ENCODE peak calls at places on chromosomes 5 and 9, in nine cellular contexts. One of them, this sample, is unnamed.

GRCh38 chr5:9947231-9947693 is 302.4 kb downstream of the ATPSCKMT start:
- DNase-seq in omental fat pad: no peak
- DNase-seq in NCI-H1436 treated with DMSO at 0.1 percent for 48 hours: no peak
- DNase-seq in KBM-7: no peak
- DNase-seq in pulmonary artery endothelial cell: peak
- DNase-seq in activated CD4-positive, alpha-beta T cell treated with anti-CD3 and anti-CD28 coated beads, Interleukin-2, amount 50 U/mL, for 1 hour: no peak
- DNase-seq in HFFc6: no peak
- DNase-seq in stimulated activated effector memory CD8-positive, alpha-beta T cell treated with anti-CD3 and anti-CD28 coated beads, Interleukin-12 subunit alpha, Interleukin-12 subunit beta, amount 100 ng/mL, for 72 hours: no peak
- DNase-seq in transverse colon: no peak
- DNase-seq in this sample: no peak

GRCh38 chr9:123753669-123754307 is 176.1 kb downstream of the DENND1A start:
- DNase-seq in omental fat pad: no peak
- DNase-seq in NCI-H1436 treated with DMSO at 0.1 percent for 48 hours: no peak
- DNase-seq in KBM-7: no peak
- DNase-seq in pulmonary artery endothelial cell: no peak
- DNase-seq in activated CD4-positive, alpha-beta T cell treated with anti-CD3 and anti-CD28 coated beads, Interleukin-2, amount 50 U/mL, for 1 hour: no peak
- DNase-seq in HFFc6: no peak
- DNase-seq in stimulated activated effector memory CD8-positive, alpha-beta T cell treated with anti-CD3 and anti-CD28 coated beads, Interleukin-12 subunit alpha, Interleukin-12 subunit beta, amount 100 ng/mL, for 72 hours: no peak
- DNase-seq in transverse colon: no peak
- DNase-seq in this sample: no peak

GRCh38 chr5:110865400-110866094 is 126.7 kb downstream of the SLC25A46 start:
- DNase-seq in omental fat pad: no peak
- DNase-seq in NCI-H1436 treated with DMSO at 0.1 percent for 48 hours: no peak
- DNase-seq in KBM-7: peak
- DNase-seq in pulmonary artery endothelial cell: no peak
- DNase-seq in activated CD4-positive, alpha-beta T cell treated with anti-CD3 and anti-CD28 coated beads, Interleukin-2, amount 50 U/mL, for 1 hour: no peak
- DNase-seq in HFFc6: peak
- DNase-seq in stimulated activated effector memory CD8-positive, alpha-beta T cell treated with anti-CD3 and anti-CD28 coated beads, Interleukin-12 subunit alpha, Interleukin-12 subunit beta, amount 100 ng/mL, for 72 hours: no peak
- DNase-seq in transverse colon: no peak
- DNase-seq in this sample: peak

GRCh38 chr9:93949694-93950449 is 5.3 kb downstream of the BARX1 start:
- DNase-seq in omental fat pad: no peak
- DNase-seq in NCI-H1436 treated with DMSO at 0.1 percent for 48 hours: no peak
- DNase-seq in KBM-7: peak
- DNase-seq in pulmonary artery endothelial cell: no peak
- DNase-seq in activated CD4-positive, alpha-beta T cell treated with anti-CD3 and anti-CD28 coated beads, Interleukin-2, amount 50 U/mL, for 1 hour: no peak
- DNase-seq in HFFc6: no peak
- DNase-seq in stimulated activated effector memory CD8-positive, alpha-beta T cell treated with anti-CD3 and anti-CD28 coated beads, Interleukin-12 subunit alpha, Interleukin-12 subunit beta, amount 100 ng/mL, for 72 hours: no peak
- DNase-seq in transverse colon: no peak
- DNase-seq in this sample: no peak

GRCh38 chr9:114237781-114238180 is 82.4 kb downstream of the COL27A1 start:
- DNase-seq in omental fat pad: no peak
- DNase-seq in NCI-H1436 treated with DMSO at 0.1 percent for 48 hours: no peak
- DNase-seq in KBM-7: no peak
- DNase-seq in pulmonary artery endothelial cell: no peak
- DNase-seq in activated CD4-positive, alpha-beta T cell treated with anti-CD3 and anti-CD28 coated beads, Interleukin-2, amount 50 U/mL, for 1 hour: no peak
- DNase-seq in HFFc6: no peak
- DNase-seq in stimulated activated effector memory CD8-positive, alpha-beta T cell treated with anti-CD3 and anti-CD28 coated beads, Interleukin-12 subunit alpha, Interleukin-12 subunit beta, amount 100 ng/mL, for 72 hours: no peak
- DNase-seq in transverse colon: no peak
- DNase-seq in this sample: no peak

GRCh38 chr5:43152946-43153345 is 32.2 kb downstream of the ZNF131 start:
- DNase-seq in omental fat pad: no peak
- DNase-seq in NCI-H1436 treated with DMSO at 0.1 percent for 48 hours: no peak
- DNase-seq in KBM-7: no peak
- DNase-seq in pulmonary artery endothelial cell: no peak
- DNase-seq in activated CD4-positive, alpha-beta T cell treated with anti-CD3 and anti-CD28 coated beads, Interleukin-2, amount 50 U/mL, for 1 hour: no peak
- DNase-seq in HFFc6: peak
- DNase-seq in stimulated activated effector memory CD8-positive, alpha-beta T cell treated with anti-CD3 and anti-CD28 coated beads, Interleukin-12 subunit alpha, Interleukin-12 subunit beta, amount 100 ng/mL, for 72 hours: no peak
- DNase-seq in transverse colon: no peak
- DNase-seq in this sample: no peak

GRCh38 chr5:91420879-91421278 is 37.8 kb upstream of the ARRDC3 start:
- DNase-seq in omental fat pad: no peak
- DNase-seq in NCI-H1436 treated with DMSO at 0.1 percent for 48 hours: no peak
- DNase-seq in KBM-7: peak
- DNase-seq in pulmonary artery endothelial cell: no peak
- DNase-seq in activated CD4-positive, alpha-beta T cell treated with anti-CD3 and anti-CD28 coated beads, Interleukin-2, amount 50 U/mL, for 1 hour: no peak
- DNase-seq in HFFc6: no peak
- DNase-seq in stimulated activated effector memory CD8-positive, alpha-beta T cell treated with anti-CD3 and anti-CD28 coated beads, Interleukin-12 subunit alpha, Interleukin-12 subunit beta, amount 100 ng/mL, for 72 hours: no peak
- DNase-seq in transverse colon: no peak
- DNase-seq in this sample: no peak

GRCh38 chr5:68187268-68188055 is 28.1 kb upstream of the PIK3R1 start:
- DNase-seq in omental fat pad: no peak
- DNase-seq in NCI-H1436 treated with DMSO at 0.1 percent for 48 hours: no peak
- DNase-seq in KBM-7: no peak
- DNase-seq in pulmonary artery endothelial cell: no peak
- DNase-seq in activated CD4-positive, alpha-beta T cell treated with anti-CD3 and anti-CD28 coated beads, Interleukin-2, amount 50 U/mL, for 1 hour: no peak
- DNase-seq in HFFc6: no peak
- DNase-seq in stimulated activated effector memory CD8-positive, alpha-beta T cell treated with anti-CD3 and anti-CD28 coated beads, Interleukin-12 subunit alpha, Interleukin-12 subunit beta, amount 100 ng/mL, for 72 hours: no peak
- DNase-seq in transverse colon: no peak
- DNase-seq in this sample: no peak

GRCh38 chr9:27475057-27475456 is 49.0 kb upstream of the IFNK start:
- DNase-seq in omental fat pad: no peak
- DNase-seq in NCI-H1436 treated with DMSO at 0.1 percent for 48 hours: no peak
- DNase-seq in KBM-7: no peak
- DNase-seq in pulmonary artery endothelial cell: no peak
- DNase-seq in activated CD4-positive, alpha-beta T cell treated with anti-CD3 and anti-CD28 coated beads, Interleukin-2, amount 50 U/mL, for 1 hour: no peak
- DNase-seq in HFFc6: no peak
- DNase-seq in stimulated activated effector memory CD8-positive, alpha-beta T cell treated with anti-CD3 and anti-CD28 coated beads, Interleukin-12 subunit alpha, Interleukin-12 subunit beta, amount 100 ng/mL, for 72 hours: no peak
- DNase-seq in transverse colon: no peak
- DNase-seq in this sample: no peak

GRCh38 chr9:107149756-107150155 is 133.3 kb upstream of the RAD23B start:
- DNase-seq in omental fat pad: no peak
- DNase-seq in NCI-H1436 treated with DMSO at 0.1 percent for 48 hours: no peak
- DNase-seq in KBM-7: no peak
- DNase-seq in pulmonary artery endothelial cell: no peak
- DNase-seq in activated CD4-positive, alpha-beta T cell treated with anti-CD3 and anti-CD28 coated beads, Interleukin-2, amount 50 U/mL, for 1 hour: no peak
- DNase-seq in HFFc6: no peak
- DNase-seq in stimulated activated effector memory CD8-positive, alpha-beta T cell treated with anti-CD3 and anti-CD28 coated beads, Interleukin-12 subunit alpha, Interleukin-12 subunit beta, amount 100 ng/mL, for 72 hours: no peak
- DNase-seq in transverse colon: no peak
- DNase-seq in this sample: no peak

GRCh38 chr9:124676159-124676551 is 95.0 kb downstream of the NR6A1 start:
- DNase-seq in omental fat pad: no peak
- DNase-seq in NCI-H1436 treated with DMSO at 0.1 percent for 48 hours: no peak
- DNase-seq in KBM-7: no peak
- DNase-seq in pulmonary artery endothelial cell: no peak
- DNase-seq in activated CD4-positive, alpha-beta T cell treated with anti-CD3 and anti-CD28 coated beads, Interleukin-2, amount 50 U/mL, for 1 hour: no peak
- DNase-seq in HFFc6: no peak
- DNase-seq in stimulated activated effector memory CD8-positive, alpha-beta T cell treated with anti-CD3 and anti-CD28 coated beads, Interleukin-12 subunit alpha, Interleukin-12 subunit beta, amount 100 ng/mL, for 72 hours: no peak
- DNase-seq in transverse colon: no peak
- DNase-seq in this sample: no peak

GRCh38 chr5:141657937-141658545 is 6.8 kb upstream of the FCHSD1 start:
- DNase-seq in omental fat pad: no peak
- DNase-seq in NCI-H1436 treated with DMSO at 0.1 percent for 48 hours: no peak
- DNase-seq in KBM-7: no peak
- DNase-seq in pulmonary artery endothelial cell: no peak
- DNase-seq in activated CD4-positive, alpha-beta T cell treated with anti-CD3 and anti-CD28 coated beads, Interleukin-2, amount 50 U/mL, for 1 hour: no peak
- DNase-seq in HFFc6: peak
- DNase-seq in stimulated activated effector memory CD8-positive, alpha-beta T cell treated with anti-CD3 and anti-CD28 coated beads, Interleukin-12 subunit alpha, Interleukin-12 subunit beta, amount 100 ng/mL, for 72 hours: no peak
- DNase-seq in transverse colon: no peak
- DNase-seq in this sample: no peak

GRCh38 chr9:98864257-98865180 is 57.0 kb downstream of the GALNT12 start:
- DNase-seq in omental fat pad: no peak
- DNase-seq in NCI-H1436 treated with DMSO at 0.1 percent for 48 hours: no peak
- DNase-seq in KBM-7: no peak
- DNase-seq in pulmonary artery endothelial cell: no peak
- DNase-seq in activated CD4-positive, alpha-beta T cell treated with anti-CD3 and anti-CD28 coated beads, Interleukin-2, amount 50 U/mL, for 1 hour: no peak
- DNase-seq in HFFc6: no peak
- DNase-seq in stimulated activated effector memory CD8-positive, alpha-beta T cell treated with anti-CD3 and anti-CD28 coated beads, Interleukin-12 subunit alpha, Interleukin-12 subunit beta, amount 100 ng/mL, for 72 hours: no peak
- DNase-seq in transverse colon: no peak
- DNase-seq in this sample: no peak

GRCh38 chr5:86095106-86095505 is 522.6 kb upstream of the COX7C start:
- DNase-seq in omental fat pad: no peak
- DNase-seq in NCI-H1436 treated with DMSO at 0.1 percent for 48 hours: no peak
- DNase-seq in KBM-7: no peak
- DNase-seq in pulmonary artery endothelial cell: no peak
- DNase-seq in activated CD4-positive, alpha-beta T cell treated with anti-CD3 and anti-CD28 coated beads, Interleukin-2, amount 50 U/mL, for 1 hour: no peak
- DNase-seq in HFFc6: no peak
- DNase-seq in stimulated activated effector memory CD8-positive, alpha-beta T cell treated with anti-CD3 and anti-CD28 coated beads, Interleukin-12 subunit alpha, Interleukin-12 subunit beta, amount 100 ng/mL, for 72 hours: no peak
- DNase-seq in transverse colon: no peak
- DNase-seq in this sample: no peak

GRCh38 chr9:123927625-123928308 is 2.2 kb downstream of the DENND1A start:
- DNase-seq in omental fat pad: no peak
- DNase-seq in NCI-H1436 treated with DMSO at 0.1 percent for 48 hours: no peak
- DNase-seq in KBM-7: peak
- DNase-seq in pulmonary artery endothelial cell: no peak
- DNase-seq in activated CD4-positive, alpha-beta T cell treated with anti-CD3 and anti-CD28 coated beads, Interleukin-2, amount 50 U/mL, for 1 hour: no peak
- DNase-seq in HFFc6: peak
- DNase-seq in stimulated activated effector memory CD8-positive, alpha-beta T cell treated with anti-CD3 and anti-CD28 coated beads, Interleukin-12 subunit alpha, Interleukin-12 subunit beta, amount 100 ng/mL, for 72 hours: peak
- DNase-seq in transverse colon: peak
- DNase-seq in this sample: no peak

GRCh38 chr9:124742940-124743339 is 28.2 kb downstream of the NR6A1 start:
- DNase-seq in omental fat pad: no peak
- DNase-seq in NCI-H1436 treated with DMSO at 0.1 percent for 48 hours: no peak
- DNase-seq in KBM-7: no peak
- DNase-seq in pulmonary artery endothelial cell: no peak
- DNase-seq in activated CD4-positive, alpha-beta T cell treated with anti-CD3 and anti-CD28 coated beads, Interleukin-2, amount 50 U/mL, for 1 hour: no peak
- DNase-seq in HFFc6: no peak
- DNase-seq in stimulated activated effector memory CD8-positive, alpha-beta T cell treated with anti-CD3 and anti-CD28 coated beads, Interleukin-12 subunit alpha, Interleukin-12 subunit beta, amount 100 ng/mL, for 72 hours: no peak
- DNase-seq in transverse colon: no peak
- DNase-seq in this sample: no peak

GRCh38 chr9:117958726-117959125 is 254.5 kb downstream of the TLR4 start:
- DNase-seq in omental fat pad: no peak
- DNase-seq in NCI-H1436 treated with DMSO at 0.1 percent for 48 hours: no peak
- DNase-seq in KBM-7: no peak
- DNase-seq in pulmonary artery endothelial cell: no peak
- DNase-seq in activated CD4-positive, alpha-beta T cell treated with anti-CD3 and anti-CD28 coated beads, Interleukin-2, amount 50 U/mL, for 1 hour: no peak
- DNase-seq in HFFc6: no peak
- DNase-seq in stimulated activated effector memory CD8-positive, alpha-beta T cell treated with anti-CD3 and anti-CD28 coated beads, Interleukin-12 subunit alpha, Interleukin-12 subunit beta, amount 100 ng/mL, for 72 hours: no peak
- DNase-seq in transverse colon: no peak
- DNase-seq in this sample: no peak

GRCh38 chr5:76716456-76717157 is 681 bp downstream of the F2R start:
- DNase-seq in omental fat pad: no peak
- DNase-seq in NCI-H1436 treated with DMSO at 0.1 percent for 48 hours: no peak
- DNase-seq in KBM-7: peak
- DNase-seq in pulmonary artery endothelial cell: no peak
- DNase-seq in activated CD4-positive, alpha-beta T cell treated with anti-CD3 and anti-CD28 coated beads, Interleukin-2, amount 50 U/mL, for 1 hour: no peak
- DNase-seq in HFFc6: no peak
- DNase-seq in stimulated activated effector memory CD8-positive, alpha-beta T cell treated with anti-CD3 and anti-CD28 coated beads, Interleukin-12 subunit alpha, Interleukin-12 subunit beta, amount 100 ng/mL, for 72 hours: no peak
- DNase-seq in transverse colon: no peak
- DNase-seq in this sample: peak

GRCh38 chr5:154039458-154039829 is 677 bp downstream of the MFAP3 start:
- DNase-seq in omental fat pad: no peak
- DNase-seq in NCI-H1436 treated with DMSO at 0.1 percent for 48 hours: no peak
- DNase-seq in KBM-7: no peak
- DNase-seq in pulmonary artery endothelial cell: no peak
- DNase-seq in activated CD4-positive, alpha-beta T cell treated with anti-CD3 and anti-CD28 coated beads, Interleukin-2, amount 50 U/mL, for 1 hour: no peak
- DNase-seq in HFFc6: no peak
- DNase-seq in stimulated activated effector memory CD8-positive, alpha-beta T cell treated with anti-CD3 and anti-CD28 coated beads, Interleukin-12 subunit alpha, Interleukin-12 subunit beta, amount 100 ng/mL, for 72 hours: no peak
- DNase-seq in transverse colon: no peak
- DNase-seq in this sample: no peak

GRCh38 chr9:134605351-134605968 is 36.1 kb upstream of the COL5A1 start:
- DNase-seq in omental fat pad: no peak
- DNase-seq in NCI-H1436 treated with DMSO at 0.1 percent for 48 hours: no peak
- DNase-seq in KBM-7: no peak
- DNase-seq in pulmonary artery endothelial cell: no peak
- DNase-seq in activated CD4-positive, alpha-beta T cell treated with anti-CD3 and anti-CD28 coated beads, Interleukin-2, amount 50 U/mL, for 1 hour: no peak
- DNase-seq in HFFc6: no peak
- DNase-seq in stimulated activated effector memory CD8-positive, alpha-beta T cell treated with anti-CD3 and anti-CD28 coated beads, Interleukin-12 subunit alpha, Interleukin-12 subunit beta, amount 100 ng/mL, for 72 hours: no peak
- DNase-seq in transverse colon: no peak
- DNase-seq in this sample: no peak

GRCh38 chr9:3238241-3238640 is 287.6 kb downstream of the RFX3 start:
- DNase-seq in omental fat pad: no peak
- DNase-seq in NCI-H1436 treated with DMSO at 0.1 percent for 48 hours: no peak
- DNase-seq in KBM-7: no peak
- DNase-seq in pulmonary artery endothelial cell: no peak
- DNase-seq in activated CD4-positive, alpha-beta T cell treated with anti-CD3 and anti-CD28 coated beads, Interleukin-2, amount 50 U/mL, for 1 hour: no peak
- DNase-seq in HFFc6: no peak
- DNase-seq in stimulated activated effector memory CD8-positive, alpha-beta T cell treated with anti-CD3 and anti-CD28 coated beads, Interleukin-12 subunit alpha, Interleukin-12 subunit beta, amount 100 ng/mL, for 72 hours: no peak
- DNase-seq in transverse colon: no peak
- DNase-seq in this sample: no peak

GRCh38 chr5:10565785-10566506 is 2.1 kb downstream of the ANKRD33B start:
- DNase-seq in omental fat pad: no peak
- DNase-seq in NCI-H1436 treated with DMSO at 0.1 percent for 48 hours: no peak
- DNase-seq in KBM-7: peak
- DNase-seq in pulmonary artery endothelial cell: no peak
- DNase-seq in activated CD4-positive, alpha-beta T cell treated with anti-CD3 and anti-CD28 coated beads, Interleukin-2, amount 50 U/mL, for 1 hour: no peak
- DNase-seq in HFFc6: no peak
- DNase-seq in stimulated activated effector memory CD8-positive, alpha-beta T cell treated with anti-CD3 and anti-CD28 coated beads, Interleukin-12 subunit alpha, Interleukin-12 subunit beta, amount 100 ng/mL, for 72 hours: no peak
- DNase-seq in transverse colon: no peak
- DNase-seq in this sample: no peak

GRCh38 chr5:56083286-56083854 is 88.6 kb upstream of the IL6ST start:
- DNase-seq in omental fat pad: no peak
- DNase-seq in NCI-H1436 treated with DMSO at 0.1 percent for 48 hours: no peak
- DNase-seq in KBM-7: no peak
- DNase-seq in pulmonary artery endothelial cell: no peak
- DNase-seq in activated CD4-positive, alpha-beta T cell treated with anti-CD3 and anti-CD28 coated beads, Interleukin-2, amount 50 U/mL, for 1 hour: no peak
- DNase-seq in HFFc6: no peak
- DNase-seq in stimulated activated effector memory CD8-positive, alpha-beta T cell treated with anti-CD3 and anti-CD28 coated beads, Interleukin-12 subunit alpha, Interleukin-12 subunit beta, amount 100 ng/mL, for 72 hours: no peak
- DNase-seq in transverse colon: no peak
- DNase-seq in this sample: no peak

GRCh38 chr9:68446836-68447235 is 90.4 kb downstream of the PGM5 start:
- DNase-seq in omental fat pad: no peak
- DNase-seq in NCI-H1436 treated with DMSO at 0.1 percent for 48 hours: no peak
- DNase-seq in KBM-7: no peak
- DNase-seq in pulmonary artery endothelial cell: no peak
- DNase-seq in activated CD4-positive, alpha-beta T cell treated with anti-CD3 and anti-CD28 coated beads, Interleukin-2, amount 50 U/mL, for 1 hour: no peak
- DNase-seq in HFFc6: no peak
- DNase-seq in stimulated activated effector memory CD8-positive, alpha-beta T cell treated with anti-CD3 and anti-CD28 coated beads, Interleukin-12 subunit alpha, Interleukin-12 subunit beta, amount 100 ng/mL, for 72 hours: no peak
- DNase-seq in transverse colon: peak
- DNase-seq in this sample: no peak

GRCh38 chr5:94754824-94755223 is 136.4 kb downstream of the SLF1 start:
- DNase-seq in omental fat pad: no peak
- DNase-seq in NCI-H1436 treated with DMSO at 0.1 percent for 48 hours: no peak
- DNase-seq in KBM-7: no peak
- DNase-seq in pulmonary artery endothelial cell: no peak
- DNase-seq in activated CD4-positive, alpha-beta T cell treated with anti-CD3 and anti-CD28 coated beads, Interleukin-2, amount 50 U/mL, for 1 hour: no peak
- DNase-seq in HFFc6: peak
- DNase-seq in stimulated activated effector memory CD8-positive, alpha-beta T cell treated with anti-CD3 and anti-CD28 coated beads, Interleukin-12 subunit alpha, Interleukin-12 subunit beta, amount 100 ng/mL, for 72 hours: no peak
- DNase-seq in transverse colon: no peak
- DNase-seq in this sample: no peak

GRCh38 chr5:133642153-133642552 is 29.8 kb upstream of the FSTL4 start:
- DNase-seq in omental fat pad: no peak
- DNase-seq in NCI-H1436 treated with DMSO at 0.1 percent for 48 hours: no peak
- DNase-seq in KBM-7: no peak
- DNase-seq in pulmonary artery endothelial cell: no peak
- DNase-seq in activated CD4-positive, alpha-beta T cell treated with anti-CD3 and anti-CD28 coated beads, Interleukin-2, amount 50 U/mL, for 1 hour: no peak
- DNase-seq in HFFc6: no peak
- DNase-seq in stimulated activated effector memory CD8-positive, alpha-beta T cell treated with anti-CD3 and anti-CD28 coated beads, Interleukin-12 subunit alpha, Interleukin-12 subunit beta, amount 100 ng/mL, for 72 hours: no peak
- DNase-seq in transverse colon: no peak
- DNase-seq in this sample: no peak

GRCh38 chr9:75152416-75152815 is 64.1 kb downstream of the OSTF1 start:
- DNase-seq in omental fat pad: no peak
- DNase-seq in NCI-H1436 treated with DMSO at 0.1 percent for 48 hours: no peak
- DNase-seq in KBM-7: no peak
- DNase-seq in pulmonary artery endothelial cell: no peak
- DNase-seq in activated CD4-positive, alpha-beta T cell treated with anti-CD3 and anti-CD28 coated beads, Interleukin-2, amount 50 U/mL, for 1 hour: peak
- DNase-seq in HFFc6: no peak
- DNase-seq in stimulated activated effector memory CD8-positive, alpha-beta T cell treated with anti-CD3 and anti-CD28 coated beads, Interleukin-12 subunit alpha, Interleukin-12 subunit beta, amount 100 ng/mL, for 72 hours: peak
- DNase-seq in transverse colon: no peak
- DNase-seq in this sample: no peak

GRCh38 chr5:35442916-35443639 is 174.6 kb upstream of the SPEF2 start:
- DNase-seq in omental fat pad: no peak
- DNase-seq in NCI-H1436 treated with DMSO at 0.1 percent for 48 hours: no peak
- DNase-seq in KBM-7: no peak
- DNase-seq in pulmonary artery endothelial cell: no peak
- DNase-seq in activated CD4-positive, alpha-beta T cell treated with anti-CD3 and anti-CD28 coated beads, Interleukin-2, amount 50 U/mL, for 1 hour: no peak
- DNase-seq in HFFc6: no peak
- DNase-seq in stimulated activated effector memory CD8-positive, alpha-beta T cell treated with anti-CD3 and anti-CD28 coated beads, Interleukin-12 subunit alpha, Interleukin-12 subunit beta, amount 100 ng/mL, for 72 hours: no peak
- DNase-seq in transverse colon: no peak
- DNase-seq in this sample: no peak

GRCh38 chr9:4106744-4107143 is 193.1 kb downstream of the GLIS3 start:
- DNase-seq in omental fat pad: no peak
- DNase-seq in NCI-H1436 treated with DMSO at 0.1 percent for 48 hours: no peak
- DNase-seq in KBM-7: no peak
- DNase-seq in pulmonary artery endothelial cell: no peak
- DNase-seq in activated CD4-positive, alpha-beta T cell treated with anti-CD3 and anti-CD28 coated beads, Interleukin-2, amount 50 U/mL, for 1 hour: no peak
- DNase-seq in HFFc6: peak
- DNase-seq in stimulated activated effector memory CD8-positive, alpha-beta T cell treated with anti-CD3 and anti-CD28 coated beads, Interleukin-12 subunit alpha, Interleukin-12 subunit beta, amount 100 ng/mL, for 72 hours: no peak
- DNase-seq in transverse colon: no peak
- DNase-seq in this sample: no peak

GRCh38 chr9:1712861-1713260 is 302.3 kb upstream of the SMARCA2 start:
- DNase-seq in omental fat pad: no peak
- DNase-seq in NCI-H1436 treated with DMSO at 0.1 percent for 48 hours: no peak
- DNase-seq in KBM-7: no peak
- DNase-seq in pulmonary artery endothelial cell: no peak
- DNase-seq in activated CD4-positive, alpha-beta T cell treated with anti-CD3 and anti-CD28 coated beads, Interleukin-2, amount 50 U/mL, for 1 hour: no peak
- DNase-seq in HFFc6: no peak
- DNase-seq in stimulated activated effector memory CD8-positive, alpha-beta T cell treated with anti-CD3 and anti-CD28 coated beads, Interleukin-12 subunit alpha, Interleukin-12 subunit beta, amount 100 ng/mL, for 72 hours: no peak
- DNase-seq in transverse colon: no peak
- DNase-seq in this sample: no peak

This sample was measured in HAP-1.